ENCODE peak calls at places on chromosomes 4 and X, in five cellular contexts. One of them, this sample, is unnamed.

GRCh38 chr4:103996059-103996458 is 276.3 kb upstream of the TACR3 start:
- DNase-seq in body of pancreas: no peak
- DNase-seq in heart right ventricle: no peak
- DNase-seq in tibial artery: no peak
- DNase-seq in neural progenitor cell: peak; percentile 63
- DNase-seq in this sample: peak; percentile 84

GRCh38 chr4:65139998-65140397 is 530.3 kb downstream of the EPHA5 start:
- DNase-seq in body of pancreas: no peak
- DNase-seq in tibial artery: no peak
- DNase-seq in heart right ventricle: no peak
- DNase-seq in neural progenitor cell: no peak
- DNase-seq in this sample: no peak

GRCh38 chr4:58961925-58962324 is 1851.7 kb upstream of the IGFBP7 start:
- DNase-seq in neural progenitor cell: no peak
- DNase-seq in heart right ventricle: no peak
- DNase-seq in tibial artery: no peak
- DNase-seq in body of pancreas: no peak
- DNase-seq in this sample: no peak

GRCh38 chrX:19660604-19661003 is 145.3 kb upstream of the MAP3K15 start:
- DNase-seq in neural progenitor cell: no peak
- DNase-seq in body of pancreas: no peak
- DNase-seq in tibial artery: no peak
- DNase-seq in heart right ventricle: no peak
- DNase-seq in this sample: no peak

GRCh38 chrX:22135994-22136684 is 104.0 kb downstream of the PHEX start:
- DNase-seq in neural progenitor cell: peak; percentile 67
- DNase-seq in tibial artery: no peak
- DNase-seq in body of pancreas: peak; percentile 52
- DNase-seq in heart right ventricle: peak; percentile 5
- DNase-seq in this sample: peak; percentile 74

GRCh38 chr4:73103799-73104503 is 34.4 kb upstream of the COX18 start:
- DNase-seq in body of pancreas: no peak
- DNase-seq in tibial artery: no peak
- DNase-seq in heart right ventricle: no peak
- DNase-seq in neural progenitor cell: no peak
- DNase-seq in this sample: no peak

GRCh38 chr4:122728781-122729330 is 3.6 kb upstream of the BBS12 start:
- DNase-seq in heart right ventricle: no peak
- DNase-seq in neural progenitor cell: no peak
- DNase-seq in tibial artery: no peak
- DNase-seq in body of pancreas: no peak
- DNase-seq in this sample: no peak

GRCh38 chr4:179836179-179837075 is 2394.2 kb upstream of the AGA start:
- DNase-seq in neural progenitor cell: no peak
- DNase-seq in tibial artery: no peak
- DNase-seq in heart right ventricle: no peak
- DNase-seq in body of pancreas: no peak
- DNase-seq in this sample: no peak

GRCh38 chr4:150682126-150682525 is 100.2 kb downstream of the MAB21L2 start:
- DNase-seq in neural progenitor cell: no peak
- DNase-seq in body of pancreas: no peak
- DNase-seq in heart right ventricle: no peak
- DNase-seq in tibial artery: no peak
- DNase-seq in this sample: no peak

GRCh38 chr4:93317046-93317445 is 511.5 kb upstream of the ATOH1 start:
- DNase-seq in body of pancreas: no peak
- DNase-seq in tibial artery: no peak
- DNase-seq in heart right ventricle: no peak
- DNase-seq in neural progenitor cell: no peak
- DNase-seq in this sample: peak; percentile 42

GRCh38 chr4:147822128-147822527 is 90.2 kb downstream of the ARHGAP10 start:
- DNase-seq in tibial artery: peak; percentile 92
- DNase-seq in body of pancreas: peak; percentile 98
- DNase-seq in neural progenitor cell: no peak
- DNase-seq in heart right ventricle: peak; percentile 84
- DNase-seq in this sample: no peak

GRCh38 chr4:176435891-176436499 is 116.2 kb downstream of the SPCS3 start:
- DNase-seq in neural progenitor cell: no peak
- DNase-seq in body of pancreas: no peak
- DNase-seq in tibial artery: no peak
- DNase-seq in heart right ventricle: no peak
- DNase-seq in this sample: no peak

GRCh38 chrX:20442597-20442996 is 175.9 kb upstream of the RPS6KA3 start:
- DNase-seq in heart right ventricle: peak; percentile 63
- DNase-seq in neural progenitor cell: peak; percentile 86
- DNase-seq in tibial artery: peak; percentile 72
- DNase-seq in body of pancreas: peak; percentile 92
- DNase-seq in this sample: peak; percentile 85

GRCh38 chr4:992297-993110 is 700 bp downstream of the SLC26A1 start:
- DNase-seq in heart right ventricle: no peak
- DNase-seq in tibial artery: no peak
- DNase-seq in body of pancreas: peak; percentile 91
- DNase-seq in neural progenitor cell: no peak
- DNase-seq in this sample: no peak
- H3K4me3 ChIP-seq in heart right ventricle: no peak overlapping the region
- H3K4me3 ChIP-seq in tibial artery: no peak overlapping the region
- H3K4me3 ChIP-seq in body of pancreas: no peak overlapping the region
- H3K4me3 ChIP-seq in neural progenitor cell: no peak overlapping the region
- H3K4me3 ChIP-seq in this sample: no peak overlapping the region

GRCh38 chr4:140732780-140733179 is 23.4 kb downstream of the TBC1D9 start:
- DNase-seq in heart right ventricle: no peak
- DNase-seq in body of pancreas: no peak
- DNase-seq in neural progenitor cell: no peak
- DNase-seq in tibial artery: no peak
- DNase-seq in this sample: no peak
- H3K4me1 ChIP-seq in heart right ventricle: peaks cover 69% of the 10 kb centered on the region
- H3K4me1 ChIP-seq in body of pancreas: peaks cover 25% of the 10 kb centered on the region
- H3K4me1 ChIP-seq in neural progenitor cell: no peaks in the 10 kb centered on the region
- H3K4me1 ChIP-seq in tibial artery: no peaks in the 10 kb centered on the region
- H3K4me1 ChIP-seq in this sample: peaks cover 14% of the 10 kb centered on the region

GRCh38 chr4:18937080-18937479 is 915.5 kb upstream of the LCORL start:
- DNase-seq in heart right ventricle: no peak
- DNase-seq in tibial artery: no peak
- DNase-seq in body of pancreas: no peak
- DNase-seq in neural progenitor cell: no peak
- DNase-seq in this sample: no peak

GRCh38 chr4:18932940-18933339 is 911.4 kb upstream of the LCORL start:
- DNase-seq in neural progenitor cell: no peak
- DNase-seq in heart right ventricle: no peak
- DNase-seq in body of pancreas: no peak
- DNase-seq in tibial artery: no peak
- DNase-seq in this sample: no peak

GRCh38 chr4:18935956-18936355 is 914.4 kb upstream of the LCORL start:
- DNase-seq in body of pancreas: no peak
- DNase-seq in heart right ventricle: no peak
- DNase-seq in tibial artery: no peak
- DNase-seq in neural progenitor cell: peak; percentile 68
- DNase-seq in this sample: peak; percentile 25

GRCh38 chr4:18931643-18932373 is 910.3 kb upstream of the LCORL start:
- DNase-seq in heart right ventricle: no peak
- DNase-seq in tibial artery: no peak
- DNase-seq in body of pancreas: no peak
- DNase-seq in neural progenitor cell: no peak
- DNase-seq in this sample: no peak

GRCh38 chr4:18934197-18934596 is 912.6 kb upstream of the LCORL start:
- DNase-seq in tibial artery: no peak
- DNase-seq in neural progenitor cell: no peak
- DNase-seq in heart right ventricle: no peak
- DNase-seq in body of pancreas: no peak
- DNase-seq in this sample: peak; percentile 7
- TF ChIP-seq CTCF in tibial artery: no peak
- TF ChIP-seq CTCF in neural progenitor cell: peak; percentile 33
- TF ChIP-seq CTCF in heart right ventricle: no peak
- TF ChIP-seq CTCF in body of pancreas: no peak
- TF ChIP-seq CTCF in this sample: peak; percentile 30

GRCh38 chr4:55398461-55398860 is 2.7 kb downstream of the TMEM165 start:
- DNase-seq in heart right ventricle: no peak
- DNase-seq in tibial artery: no peak
- DNase-seq in neural progenitor cell: no peak
- DNase-seq in body of pancreas: no peak
- DNase-seq in this sample: no peak
- H3K4me3 ChIP-seq in heart right ventricle: peak overlapping the region; percentile 97
- H3K4me3 ChIP-seq in tibial artery: peak overlapping the region; percentile 74
- H3K4me3 ChIP-seq in neural progenitor cell: peak overlapping the region; percentile 95
- H3K4me3 ChIP-seq in body of pancreas: no peak overlapping the region
- H3K4me3 ChIP-seq in this sample: peak overlapping the region; percentile 78

This sample was measured in A673.